ENCODE peak calls at places on chromosome 19, in nine cellular contexts. Q is ovary, F is NCI-H2029 treated with DMSO at 0.1 percent for 48 hours, M is neural progenitor cell, K is EH, E is kidney glomerular epithelial cell, X is foreskin fibroblast, D is heart right ventricle, C is progenitor cell of endocrine pancreas. B is an unnamed sample.

GRCh38 chr19:34171539-34171876 is 796 bp upstream of the LSM14A start:
- DNase-seq in E (no peak), C (no peak), M (no peak), D (no peak), K (peak; percentile 81), F (peak; percentile 27), Q (no peak), X (peak; percentile 80), B (no peak)

GRCh38 chr19:38691938-38692457 is 44.5 kb downstream of the ACTN4 start:
- DNase-seq in F (no peak), E (peak; percentile 89), M (no peak), Q (peak; percentile 57), K (peak; percentile 97), C (no peak), X (peak; percentile 92), D (no peak), B (no peak)

GRCh38 chr19:47618771-47619170 is 9.8 kb downstream of the BICRA start:
- DNase-seq in X (no peak), C (no peak), K (peak; percentile 18), D (peak; percentile 82), M (no peak), F (no peak), E (no peak), Q (peak; percentile 66), B (no peak)

GRCh38 chr19:29233591-29233990 is 20.6 kb upstream of the UQCRFS1 start:
- DNase-seq in F (no peak), K (no peak), Q (no peak), X (no peak), E (no peak), C (no peak), D (no peak), M (no peak), B (no peak)

GRCh38 chr19:3867971-3868769 is 668 bp downstream of the ZFR2 start:
- DNase-seq in C (no peak), Q (no peak), D (no peak), F (no peak), M (peak; percentile 61), K (no peak), X (no peak), E (no peak), B (peak; percentile 55)

GRCh38 chr19:29645911-29646310 is 19.4 kb upstream of the PLEKHF1 start:
- DNase-seq in Q (peak; percentile 74), F (peak; percentile 10), X (peak; percentile 21), C (no peak), K (peak; percentile 71), D (peak; percentile 64), E (no peak), M (no peak), B (no peak)

GRCh38 chr19:33212024-33212772 is 13.5 kb downstream of the SLC7A10 start:
- DNase-seq in C (no peak), E (no peak), X (no peak), K (no peak), Q (no peak), D (no peak), M (no peak), F (no peak), B (no peak)

GRCh38 chr19:53365134-53365898 is at the start of gene ZNF525:
- DNase-seq in Q (peak; percentile 96), C (peak; percentile 93), K (peak; percentile 78), X (peak; percentile 61), M (peak; percentile 93), F (peak; percentile 67), E (peak; percentile 74), D (peak; percentile 91), B (peak; percentile 93)

GRCh38 chr19:49983645-49984229 is 22.8 kb upstream of the SIGLEC11 start:
- DNase-seq in D (peak; percentile 41), F (peak; percentile 15), E (peak; percentile 1), C (peak; percentile 28), K (peak; percentile 47), X (no peak), Q (peak; percentile 79), M (peak; percentile 74), B (peak; percentile 80)

GRCh38 chr19:16370671-16371391 is 46.2 kb downstream of the KLF2 start:
- DNase-seq in Q (peak; percentile 30), C (no peak), X (no peak), D (no peak), F (no peak), M (no peak), E (no peak), K (no peak), B (no peak)

GRCh38 chr19:55152017-55152416 is 3.0 kb upstream of the TNNT1 start:
- DNase-seq in C (no peak), Q (no peak), F (no peak), E (no peak), D (no peak), K (peak; percentile 22), X (no peak), M (no peak), B (no peak)

B was measured in GM23338.